ENCODE peak calls at places on chromosome 7, in five cellular contexts. G is breast epithelium, D is left ventricle myocardium inferior, R is choroid plexus epithelial cell, W is astrocyte of the spinal cord. Q is an unnamed sample.

GRCh38 chr7:137096607-137097006 is 228.2 kb downstream of the CHRM2 start:
- DNase-seq in W (peak), G (no peak), R (no peak), D (no peak), Q (peak)

GRCh38 chr7:137933270-137934017 is 68.4 kb downstream of the CREB3L2 start:
- DNase-seq in D (no peak), R (peak), G (peak), W (peak), Q (peak)

GRCh38 chr7:138001529-138002095 is at the start of gene CREB3L2:
- DNase-seq in D (peak), G (peak), R (peak), W (peak), Q (peak)

GRCh38 chr7:100604976-100605911 is 3.1 kb downstream of the PCOLCE start:
- DNase-seq in W (peak), G (no peak), R (no peak), D (peak), Q (no peak)

GRCh38 chr7:105677803-105678583 is 96.7 kb upstream of the EFCAB10 start:
- DNase-seq in G (peak), D (no peak), R (no peak), W (no peak), Q (no peak)

GRCh38 chr7:32618470-32618869 is 123.2 kb downstream of the AVL9 start:
- DNase-seq in G (no peak), D (no peak), W (no peak), R (no peak), Q (no peak)

GRCh38 chr7:71784781-71785180 is 627.4 kb downstream of the CALN1 start:
- DNase-seq in W (no peak), R (no peak), D (no peak), G (no peak), Q (no peak)

GRCh38 chr7:4665661-4666060 is 16.4 kb upstream of the FOXK1 start:
- DNase-seq in W (peak), G (no peak), R (peak), D (no peak), Q (peak)

GRCh38 chr7:6451224-6451705 is 3.5 kb upstream of the DAGLB start:
- DNase-seq in W (no peak), G (no peak), D (no peak), R (no peak), Q (no peak)

GRCh38 chr7:90455163-90456030 is 14.0 kb upstream of the PTTG1IP2 start:
- DNase-seq in D (no peak), G (no peak), W (peak), R (peak), Q (peak)

GRCh38 chr7:132489776-132490237 is 86.5 kb downstream of the PLXNA4 start:
- DNase-seq in D (no peak), G (no peak), R (no peak), W (no peak), Q (no peak)

GRCh38 chr7:75842836-75843446 is 29.3 kb upstream of the CCL24 start:
- DNase-seq in W (peak), G (no peak), R (peak), D (no peak), Q (peak)

GRCh38 chr7:101121996-101122932 is 4.6 kb upstream of the SERPINE1 start:
- DNase-seq in D (peak), R (peak), W (peak), G (peak), Q (peak)

GRCh38 chr7:99784007-99784406 is at the start of gene CYP3A4:
- DNase-seq in W (no peak), R (no peak), G (no peak), D (no peak), Q (no peak)

GRCh38 chr7:144908943-144909556 is 73.2 kb upstream of the TPK1 start:
- DNase-seq in W (no peak), D (no peak), G (no peak), R (no peak), Q (no peak)

GRCh38 chr7:111998326-111998725 is 207.9 kb downstream of the DOCK4 start:
- DNase-seq in D (no peak), R (peak), G (no peak), W (peak), Q (no peak)

GRCh38 chr7:143389316-143390097 is 8.4 kb downstream of the ZYX start:
- DNase-seq in D (no peak), R (no peak), W (no peak), G (no peak), Q (no peak)

GRCh38 chr7:117230276-117231046 is 92.4 kb downstream of the WNT2 start:
- DNase-seq in R (peak), G (no peak), W (peak), D (no peak), Q (peak)

GRCh38 chr7:27269455-27269854 is 26.9 kb downstream of the EVX1 start:
- DNase-seq in W (no peak), G (no peak), R (no peak), D (no peak), Q (no peak)

GRCh38 chr7:64463636-64464375 is 99.1 kb downstream of the ZNF680 start:
- DNase-seq in D (peak), W (peak), R (peak), G (peak), Q (peak)

GRCh38 chr7:55249332-55249731 is 115.8 kb upstream of the LANCL2 start:
- DNase-seq in W (no peak), G (no peak), R (peak), D (no peak), Q (no peak)

GRCh38 chr7:117972606-117973005 is 99.4 kb upstream of the CTTNBP2 start:
- DNase-seq in G (peak), W (no peak), D (no peak), R (peak), Q (no peak)

GRCh38 chr7:4226166-4226857 is 455.8 kb upstream of the FOXK1 start:
- DNase-seq in D (no peak), W (no peak), G (no peak), R (no peak), Q (no peak)

GRCh38 chr7:87413029-87413428 is 62.5 kb downstream of the ABCB4 start:
- DNase-seq in G (no peak), W (peak), R (peak), D (no peak), Q (peak)

GRCh38 chr7:94400643-94401042 is 5.9 kb downstream of the COL1A2 start:
- DNase-seq in R (peak), G (no peak), D (no peak), W (peak), Q (peak)

GRCh38 chr7:149071182-149071635 is 19.3 kb downstream of the ZNF786 start:
- DNase-seq in R (no peak), G (no peak), W (no peak), D (no peak), Q (no peak)

GRCh38 chr7:79529214-79529895 is 75.9 kb upstream of the MAGI2 start:
- DNase-seq in D (no peak), R (peak), W (no peak), G (no peak), Q (no peak)

GRCh38 chr7:26197153-26198115 is 3.1 kb downstream of the HNRNPA2B1 start:
- DNase-seq in W (no peak), D (no peak), R (no peak), G (no peak), Q (no peak)

GRCh38 chr7:57250801-57251200 is 118.6 kb upstream of the ZNF479 start:
- DNase-seq in G (no peak), D (no peak), W (no peak), R (no peak), Q (no peak)

GRCh38 chr7:20417260-20417659 is 86.6 kb downstream of the ITGB8 start:
- DNase-seq in W (no peak), G (no peak), R (no peak), D (no peak), Q (no peak)

GRCh38 chr7:47579458-47579857 is 2.5 kb downstream of the TNS3 start:
- DNase-seq in W (no peak), D (no peak), G (no peak), R (no peak), Q (no peak)

GRCh38 chr7:47576909-47577255 is 5.0 kb downstream of the TNS3 start:
- DNase-seq in R (no peak), G (no peak), D (no peak), W (no peak), Q (no peak)

GRCh38 chr7:47580175-47580701 is 1.7 kb downstream of the TNS3 start:
- DNase-seq in W (no peak), R (peak), G (no peak), D (no peak), Q (peak)

GRCh38 chr7:47577351-47577919 is 4.5 kb downstream of the TNS3 start:
- DNase-seq in W (no peak), G (no peak), D (peak), R (no peak), Q (no peak)

DNA sequence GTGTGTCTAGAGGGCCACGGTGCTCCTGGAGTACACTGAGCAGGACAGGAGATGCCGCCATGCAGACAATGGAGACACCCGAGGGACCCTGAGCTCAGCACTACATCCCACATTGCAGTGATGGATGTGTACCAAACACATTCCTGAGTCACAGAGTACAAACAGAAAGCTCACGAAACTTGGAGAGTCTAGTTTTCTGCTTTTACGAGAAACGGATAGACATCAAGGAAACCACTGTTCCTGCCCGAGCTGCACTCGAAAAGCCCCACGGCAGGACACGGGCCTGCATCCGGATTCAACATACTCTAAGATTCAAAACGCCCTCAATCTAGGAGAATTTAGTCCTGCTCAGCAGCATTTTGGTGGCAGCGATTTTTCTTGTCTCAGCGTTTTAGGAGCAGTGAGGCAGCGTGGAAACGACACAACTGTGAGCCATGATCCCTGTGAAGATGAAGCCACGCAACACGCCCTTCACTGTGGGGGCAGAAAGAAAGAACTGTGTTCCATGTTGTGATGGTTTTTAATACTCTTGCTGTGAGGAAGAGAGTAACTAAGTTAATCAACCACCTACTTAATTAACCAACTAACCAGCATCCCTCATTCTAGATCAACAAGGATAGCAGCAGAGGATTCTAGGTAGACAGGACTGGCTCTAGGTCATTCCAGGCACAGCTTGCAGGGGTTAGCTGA is 3.2 kb downstream of the TNS3 start:
- DNase-seq in G (no peak), R (no peak), D (no peak), W (peak), Q (peak)
- H3K4me3 ChIP-seq in G (no peak), R (no peak), D (peak), W (no peak), Q (no peak)

GRCh38 chr7:139557857-139558581 is 34.5 kb downstream of the CLEC2L start:
- DNase-seq in W (no peak), R (no peak), G (no peak), D (no peak), Q (no peak)
- TF ChIP-seq CTCF in W (no peak), R (peak), G (no peak), D (no peak), Q (no peak)

GRCh38 chr7:92584953-92585352 is 5.2 kb downstream of the FAM133B start:
- DNase-seq in D (no peak), R (peak), W (no peak), G (no peak), Q (peak)

GRCh38 chr7:92589056-92589455 is 1.1 kb downstream of the FAM133B start:
- DNase-seq in W (no peak), G (no peak), R (no peak), D (no peak), Q (no peak)

GRCh38 chr7:92590711-92591310 is 621 bp upstream of the FAM133B start:
- DNase-seq in W (no peak), G (no peak), R (no peak), D (no peak), Q (no peak)

GRCh38 chr7:92586403-92586802 is 3.8 kb downstream of the FAM133B start:
- DNase-seq in R (peak), G (no peak), D (no peak), W (no peak), Q (peak)

GRCh38 chr7:92588561-92588960 is 1.6 kb downstream of the FAM133B start:
- DNase-seq in W (no peak), D (no peak), G (no peak), R (peak), Q (no peak)
- H3K4me3 ChIP-seq in W (peak), D (peak), G (peak), R (peak), Q (peak)

GRCh38 chr7:51354897-51355296 is 38.3 kb upstream of the COBL start:
- DNase-seq in R (no peak), G (no peak), W (no peak), D (no peak), Q (no peak)
- TF ChIP-seq CTCF in R (no peak), G (no peak), W (no peak), D (no peak), Q (no peak)

DNA sequence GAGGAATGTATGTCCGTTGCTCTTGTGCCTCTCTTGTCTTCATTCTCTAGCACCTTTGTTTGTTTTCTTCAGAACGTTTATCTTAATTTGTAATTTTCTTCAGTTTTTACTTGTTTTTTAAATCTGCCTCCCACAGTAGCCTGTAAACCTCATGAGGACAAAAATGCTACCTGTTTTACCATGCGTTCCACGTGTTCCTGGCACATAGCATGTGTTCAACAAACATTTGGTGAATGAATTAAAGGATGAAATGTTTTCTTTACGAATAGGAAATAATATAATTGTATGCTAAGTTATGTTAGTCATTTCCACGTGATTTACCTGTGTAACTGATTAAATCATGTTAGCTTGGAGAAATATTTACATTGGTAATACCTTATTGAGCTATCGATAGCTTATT is 2.2 kb downstream of the RBM33 start:
- DNase-seq in W (no peak), R (no peak), G (no peak), D (no peak), Q (no peak)
- H3K4me3 ChIP-seq in W (no peak), R (no peak), G (no peak), D (peak), Q (peak)

GRCh38 chr7:36965625-36966024 is 241.3 kb upstream of the AOAH start:
- DNase-seq in D (no peak), R (no peak), W (no peak), G (no peak), Q (no peak)

GRCh38 chr7:36966636-36967035 is 242.3 kb upstream of the AOAH start:
- DNase-seq in R (no peak), D (no peak), G (no peak), W (no peak), Q (no peak)

GRCh38 chr7:36964297-36964696 is 240.0 kb upstream of the AOAH start:
- DNase-seq in W (no peak), R (no peak), G (no peak), D (no peak), Q (no peak)

GRCh38 chr7:36967387-36967786 is 243.1 kb upstream of the AOAH start:
- DNase-seq in W (peak), G (peak), D (peak), R (peak), Q (peak)

GRCh38 chr7:36966039-36966438 is 241.7 kb upstream of the AOAH start:
- DNase-seq in G (no peak), W (no peak), D (no peak), R (no peak), Q (no peak)
- TF ChIP-seq CTCF in G (no peak), W (no peak), D (no peak), R (no peak), Q (no peak)

GRCh38 chr7:77736991-77737390 is 40.7 kb downstream of the RSBN1L start:
- DNase-seq in G (no peak), R (no peak), D (no peak), W (no peak), Q (no peak)
- H3K4me3 ChIP-seq in G (no peak), R (no peak), D (no peak), W (no peak), Q (no peak)

DNA sequence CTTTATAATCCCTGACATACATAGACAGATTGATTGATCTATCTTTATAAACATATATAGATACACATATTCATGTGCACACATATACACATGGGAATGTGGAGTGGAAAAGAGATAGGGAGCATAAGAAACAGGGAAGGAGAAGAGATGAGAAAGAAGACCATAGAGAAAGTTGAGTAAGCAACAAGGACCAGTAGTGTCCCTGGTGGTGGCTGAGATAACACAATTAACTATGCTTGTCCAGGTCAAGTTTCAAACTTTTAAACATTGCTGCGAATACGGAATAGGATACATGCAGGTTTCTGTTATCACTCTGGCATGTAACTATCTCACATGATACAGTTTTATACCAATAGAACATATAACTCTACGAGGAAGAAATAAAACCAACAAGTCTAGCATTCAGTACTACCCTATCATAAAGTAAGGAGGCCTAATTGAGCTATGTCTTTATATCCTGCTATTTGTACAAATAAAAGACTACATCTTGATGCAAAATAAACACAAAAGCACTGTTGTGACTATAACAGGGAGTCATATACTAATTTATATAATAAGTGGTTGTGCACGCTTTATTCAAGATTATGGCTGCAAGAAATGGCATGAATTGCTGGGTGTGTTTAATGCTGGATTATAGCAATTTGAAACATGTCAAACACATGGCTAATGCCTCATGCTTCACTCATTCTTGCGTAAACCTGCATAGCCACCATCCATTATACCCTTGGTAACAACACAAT is 8.0 kb downstream of the FOXP2 start:
- DNase-seq in W (no peak), G (no peak), R (no peak), D (no peak), Q (no peak)
- TF ChIP-seq CTCF in W (peak), G (no peak), R (peak), D (no peak), Q (peak)

Q was measured in fibroblast of pulmonary artery.